ENCODE peak calls at places on chromosomes 6 and 20, in seven cellular contexts. One of them, this sample, is unnamed.

GRCh38 chr20:5316188-5317158 is at the start of gene PROKR2:
- DNase-seq in occipital lobe: no peak
- DNase-seq in esophagus squamous epithelium: no peak
- DNase-seq in RKO: no peak
- DNase-seq in ELR: peak
- DNase-seq in HepG2: no peak
- DNase-seq in iris pigment epithelial cell: peak
- DNase-seq in this sample: no peak

GRCh38 chr6:7050911-7051779 is 56.6 kb upstream of the RREB1 start:
- DNase-seq in occipital lobe: no peak
- DNase-seq in esophagus squamous epithelium: peak
- DNase-seq in RKO: peak
- DNase-seq in ELR: peak
- DNase-seq in HepG2: no peak
- DNase-seq in iris pigment epithelial cell: peak
- DNase-seq in this sample: peak

GRCh38 chr6:107123501-107123900 is 8.2 kb upstream of the BEND3 start:
- DNase-seq in occipital lobe: no peak
- DNase-seq in esophagus squamous epithelium: no peak
- DNase-seq in RKO: no peak
- DNase-seq in ELR: no peak
- DNase-seq in HepG2: no peak
- DNase-seq in iris pigment epithelial cell: no peak
- DNase-seq in this sample: no peak

GRCh38 chr6:151276112-151276745 is 36.5 kb downstream of the AKAP12 start:
- DNase-seq in occipital lobe: no peak
- DNase-seq in esophagus squamous epithelium: no peak
- DNase-seq in RKO: no peak
- DNase-seq in ELR: peak
- DNase-seq in HepG2: no peak
- DNase-seq in iris pigment epithelial cell: peak
- DNase-seq in this sample: no peak

GRCh38 chr6:124793406-124793805 is 168.8 kb upstream of the RNF217 start:
- DNase-seq in occipital lobe: no peak
- DNase-seq in esophagus squamous epithelium: no peak
- DNase-seq in RKO: no peak
- DNase-seq in ELR: no peak
- DNase-seq in HepG2: no peak
- DNase-seq in iris pigment epithelial cell: no peak
- DNase-seq in this sample: no peak

GRCh38 chr6:19753822-19754221 is 83.3 kb upstream of the ID4 start:
- DNase-seq in occipital lobe: no peak
- DNase-seq in esophagus squamous epithelium: no peak
- DNase-seq in RKO: no peak
- DNase-seq in ELR: no peak
- DNase-seq in HepG2: no peak
- DNase-seq in iris pigment epithelial cell: no peak
- DNase-seq in this sample: no peak

GRCh38 chr6:13924146-13924948 is 405 bp upstream of the RNF182 start:
- DNase-seq in occipital lobe: no peak
- DNase-seq in esophagus squamous epithelium: no peak
- DNase-seq in RKO: no peak
- DNase-seq in ELR: peak
- DNase-seq in HepG2: no peak
- DNase-seq in iris pigment epithelial cell: peak
- DNase-seq in this sample: peak

GRCh38 chr6:96520851-96521115 is 823 bp upstream of the UFL1 start:
- DNase-seq in occipital lobe: no peak
- DNase-seq in esophagus squamous epithelium: no peak
- DNase-seq in RKO: no peak
- DNase-seq in ELR: no peak
- DNase-seq in HepG2: no peak
- DNase-seq in iris pigment epithelial cell: peak
- DNase-seq in this sample: no peak

GRCh38 chr6:108685970-108686369 is 125.3 kb downstream of the FOXO3 start:
- DNase-seq in occipital lobe: no peak
- DNase-seq in esophagus squamous epithelium: no peak
- DNase-seq in RKO: no peak
- DNase-seq in ELR: no peak
- DNase-seq in HepG2: no peak
- DNase-seq in iris pigment epithelial cell: no peak
- DNase-seq in this sample: no peak

GRCh38 chr20:32858873-32859372 is at the start of gene EFCAB8:
- DNase-seq in occipital lobe: no peak
- DNase-seq in esophagus squamous epithelium: no peak
- DNase-seq in RKO: no peak
- DNase-seq in ELR: no peak
- DNase-seq in HepG2: no peak
- DNase-seq in iris pigment epithelial cell: no peak
- DNase-seq in this sample: no peak

GRCh38 chr6:7976485-7977010 is 66.0 kb upstream of the TXNDC5 start:
- DNase-seq in occipital lobe: no peak
- DNase-seq in esophagus squamous epithelium: no peak
- DNase-seq in RKO: no peak
- DNase-seq in ELR: no peak
- DNase-seq in HepG2: no peak
- DNase-seq in iris pigment epithelial cell: no peak
- DNase-seq in this sample: no peak

GRCh38 chr6:130020106-130020851 is 1.9 kb downstream of the L3MBTL3 start:
- DNase-seq in occipital lobe: peak
- DNase-seq in esophagus squamous epithelium: no peak
- DNase-seq in RKO: no peak
- DNase-seq in ELR: peak
- DNase-seq in HepG2: no peak
- DNase-seq in iris pigment epithelial cell: peak
- DNase-seq in this sample: no peak

GRCh38 chr6:168035098-168035660 is 37.7 kb downstream of the KIF25 start:
- DNase-seq in occipital lobe: peak
- DNase-seq in esophagus squamous epithelium: no peak
- DNase-seq in RKO: no peak
- DNase-seq in ELR: peak
- DNase-seq in HepG2: no peak
- DNase-seq in iris pigment epithelial cell: peak
- DNase-seq in this sample: peak

GRCh38 chr6:44779130-44779826 is 391.8 kb downstream of the CDC5L start:
- DNase-seq in occipital lobe: no peak
- DNase-seq in esophagus squamous epithelium: no peak
- DNase-seq in RKO: no peak
- DNase-seq in ELR: no peak
- DNase-seq in HepG2: no peak
- DNase-seq in iris pigment epithelial cell: no peak
- DNase-seq in this sample: no peak

GRCh38 chr6:126661646-126662045 is 321.7 kb downstream of the CENPW start:
- DNase-seq in occipital lobe: no peak
- DNase-seq in esophagus squamous epithelium: no peak
- DNase-seq in RKO: peak
- DNase-seq in ELR: peak
- DNase-seq in HepG2: no peak
- DNase-seq in iris pigment epithelial cell: peak
- DNase-seq in this sample: no peak

GRCh38 chr6:52712136-52712535 is 41.2 kb downstream of the TMEM14A start:
- DNase-seq in occipital lobe: no peak
- DNase-seq in esophagus squamous epithelium: no peak
- DNase-seq in RKO: peak
- DNase-seq in ELR: peak
- DNase-seq in HepG2: no peak
- DNase-seq in iris pigment epithelial cell: no peak
- DNase-seq in this sample: no peak

GRCh38 chr20:57647006-57647932 is 27.0 kb upstream of the ZBP1 start:
- DNase-seq in occipital lobe: no peak
- DNase-seq in esophagus squamous epithelium: no peak
- DNase-seq in RKO: no peak
- DNase-seq in ELR: no peak
- DNase-seq in HepG2: no peak
- DNase-seq in iris pigment epithelial cell: no peak
- DNase-seq in this sample: no peak

GRCh38 chr6:52649521-52649920 is 21.4 kb upstream of the TMEM14A start:
- DNase-seq in occipital lobe: no peak
- DNase-seq in esophagus squamous epithelium: no peak
- DNase-seq in RKO: no peak
- DNase-seq in ELR: no peak
- DNase-seq in HepG2: no peak
- DNase-seq in iris pigment epithelial cell: no peak
- DNase-seq in this sample: no peak

GRCh38 chr6:33794910-33795615 is 6.1 kb upstream of the LEMD2 start:
- DNase-seq in occipital lobe: no peak
- DNase-seq in esophagus squamous epithelium: no peak
- DNase-seq in RKO: no peak
- DNase-seq in ELR: no peak
- DNase-seq in HepG2: peak
- DNase-seq in iris pigment epithelial cell: no peak
- DNase-seq in this sample: no peak

GRCh38 chr6:40950986-40951730 is 87.9 kb downstream of the UNC5CL start:
- DNase-seq in occipital lobe: no peak
- DNase-seq in esophagus squamous epithelium: no peak
- DNase-seq in RKO: no peak
- DNase-seq in ELR: peak
- DNase-seq in HepG2: no peak
- DNase-seq in iris pigment epithelial cell: peak
- DNase-seq in this sample: no peak

GRCh38 chr20:4041748-4042411 is 26.5 kb upstream of the RNF24 start:
- DNase-seq in occipital lobe: no peak
- DNase-seq in esophagus squamous epithelium: no peak
- DNase-seq in RKO: peak
- DNase-seq in ELR: peak
- DNase-seq in HepG2: no peak
- DNase-seq in iris pigment epithelial cell: peak
- DNase-seq in this sample: peak

GRCh38 chr6:100435299-100435698 is 29.4 kb downstream of the SIM1 start:
- DNase-seq in occipital lobe: no peak
- DNase-seq in esophagus squamous epithelium: no peak
- DNase-seq in RKO: peak
- DNase-seq in ELR: peak
- DNase-seq in HepG2: no peak
- DNase-seq in iris pigment epithelial cell: no peak
- DNase-seq in this sample: peak

GRCh38 chr6:158799051-158799792 is 19.9 kb downstream of the EZR start:
- DNase-seq in occipital lobe: no peak
- DNase-seq in esophagus squamous epithelium: no peak
- DNase-seq in RKO: no peak
- DNase-seq in ELR: peak
- DNase-seq in HepG2: peak
- DNase-seq in iris pigment epithelial cell: peak
- DNase-seq in this sample: peak

GRCh38 chr6:99305021-99305554 is 44.4 kb downstream of the FAXC start:
- DNase-seq in occipital lobe: no peak
- DNase-seq in esophagus squamous epithelium: no peak
- DNase-seq in RKO: no peak
- DNase-seq in ELR: no peak
- DNase-seq in HepG2: no peak
- DNase-seq in iris pigment epithelial cell: no peak
- DNase-seq in this sample: no peak

This sample was measured in SW480.